ENCODE peak calls at places on chromosome 9, in four cellular contexts. Z, J, K and Y are unnamed samples. For H3K9me3 and H3K4me1, the result is how much of the 10 kb centered on the place peaks cover.

GRCh38 chr9:18721267-18722079 is 247.5 kb downstream of the ADAMTSL1 start:
- DNase-seq in Z (no peak), J (peak), K (no peak), Y (no peak)

GRCh38 chr9:111959960-111960359 is 63.3 kb downstream of the UGCG start:
- DNase-seq in Z (no peak), J (no peak), K (no peak), Y (no peak)

GRCh38 chr9:108105885-108106284 is 616.3 kb upstream of the KLF4 start:
- DNase-seq in Z (no peak), J (no peak), K (no peak), Y (no peak)

GRCh38 chr9:6484210-6484609 is 71.2 kb downstream of the UHRF2 start:
- DNase-seq in Z (no peak), J (no peak), K (no peak), Y (no peak)

GRCh38 chr9:78303377-78304062 is 6.6 kb downstream of the PSAT1 start:
- DNase-seq in Z (no peak), J (no peak), K (no peak), Y (no peak)

GRCh38 chr9:99253134-99253533 is 31.1 kb downstream of the SEC61B start:
- DNase-seq in Z (no peak), J (no peak), K (no peak), Y (no peak)

GRCh38 chr9:75964431-75964830 is 74.0 kb downstream of the PCSK5 start:
- DNase-seq in Z (no peak), J (no peak), K (no peak), Y (no peak)

GRCh38 chr9:120905794-120906248 is 20.8 kb downstream of the TRAF1 start:
- DNase-seq in Z (no peak), J (no peak), K (peak), Y (no peak)

GRCh38 chr9:3571500-3571899 is 45.7 kb upstream of the RFX3 start:
- DNase-seq in Z (no peak), J (no peak), K (no peak), Y (no peak)

GRCh38 chr9:2161661-2162060 is 146.5 kb downstream of the SMARCA2 start:
- DNase-seq in Z (no peak), J (no peak), K (no peak), Y (no peak)

GRCh38 chr9:101264727-101265126 is 120.1 kb downstream of the BAAT start:
- DNase-seq in Z (no peak), J (no peak), K (no peak), Y (no peak)
- H3K9me3 ChIP-seq in Z (under half), J (under half), K (under half), Y (under half)

GRCh38 chr9:13570521-13570974 is 291.1 kb upstream of the MPDZ start:
- DNase-seq in Z (no peak), J (no peak), K (no peak), Y (no peak)
- H3K27ac ChIP-seq in Z (peak), J (peak), K (no peak), Y (no peak)

GRCh38 chr9:91908293-91908623 is 41.8 kb downstream of the ROR2 start:
- DNase-seq in Z (no peak), J (no peak), K (no peak), Y (no peak)

GRCh38 chr9:91907387-91908292 is 42.4 kb downstream of the ROR2 start:
- DNase-seq in Z (no peak), J (no peak), K (no peak), Y (no peak)

GRCh38 chr9:91911681-91912080 is 38.3 kb downstream of the ROR2 start:
- DNase-seq in Z (no peak), J (no peak), K (peak), Y (no peak)

GRCh38 chr9:91905958-91906585 is 44.0 kb downstream of the ROR2 start:
- DNase-seq in Z (peak), J (no peak), K (peak), Y (no peak)

DNA sequence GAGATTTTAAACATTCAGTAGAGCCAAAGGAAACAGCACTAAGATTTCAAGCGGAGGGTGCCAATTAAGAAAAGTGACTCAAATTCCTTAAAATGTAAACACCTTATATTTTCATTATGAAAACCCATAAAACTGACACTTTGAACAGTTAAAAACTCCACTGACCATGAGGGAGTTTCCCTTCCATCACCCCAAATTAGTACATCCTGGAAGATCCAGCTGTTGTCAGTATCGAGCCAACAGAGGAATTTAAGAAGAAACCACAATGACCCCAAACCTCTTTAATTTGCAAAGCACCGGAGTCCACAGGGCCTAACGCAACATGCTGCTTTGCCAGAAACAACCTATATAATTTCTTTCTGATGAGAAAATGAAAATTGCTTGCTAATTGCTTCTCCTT is 41.3 kb downstream of the ROR2 start:
- DNase-seq in Z (no peak), J (no peak), K (no peak), Y (no peak)
- H3K4me1 ChIP-seq in Z (under half), J (under half), K (half or more), Y (under half)

GRCh38 chr9:23538060-23538387 is 288.0 kb downstream of the ELAVL2 start:
- DNase-seq in Z (no peak), J (no peak), K (no peak), Y (no peak)
- H3K9me3 ChIP-seq in Z (under half), J (under half), K (under half), Y (under half)

DNA sequence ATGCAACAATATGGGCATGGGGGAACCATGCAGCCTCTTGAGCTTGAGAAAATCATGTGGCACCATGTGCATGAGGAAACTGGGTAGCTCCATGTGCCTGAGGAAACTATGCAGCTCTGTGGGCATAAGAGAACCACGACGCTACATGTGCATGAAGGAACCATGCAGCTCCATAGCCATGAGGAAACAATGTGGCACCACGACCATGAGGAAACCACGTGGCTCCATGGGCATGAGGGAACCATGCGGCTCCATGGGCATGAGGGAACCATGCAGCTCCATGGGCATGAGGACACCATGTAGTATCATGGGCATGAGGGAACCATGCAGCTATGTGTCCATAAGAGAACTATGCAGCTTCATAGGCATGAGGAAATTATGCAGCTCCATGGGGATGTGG is 140.8 kb downstream of the CAVIN4 start:
- DNase-seq in Z (no peak), J (no peak), K (no peak), Y (no peak)
- H3K27ac ChIP-seq in Z (no peak), J (no peak), K (no peak), Y (no peak)

GRCh38 chr9:130842547-130842946 is 7.5 kb downstream of the ABL1 start:
- DNase-seq in Z (no peak), J (no peak), K (no peak), Y (no peak)
- H3K4me1 ChIP-seq in Z (half or more), J (under half), K (under half), Y (under half)